ENCODE peak calls at places on chromosomes 6 and 20, in six cellular contexts. V is fibroblast of villous mesenchyme, W is ELR, E is NCI-H1436, S is A172, C is dorsolateral prefrontal cortex. T is an unnamed sample.

GRCh38 chr6:116352515-116353471 is 18.0 kb upstream of the DSE start:
- DNase-seq in V (peak), S (no peak), W (no peak), E (no peak), C (no peak), T (no peak)

GRCh38 chr6:64255000-64255399 is 619.4 kb downstream of the PHF3 start:
- DNase-seq in S (no peak), W (no peak), V (no peak), E (no peak), C (no peak), T (no peak)

GRCh38 chr6:33088931-33089640 is 13.3 kb downstream of the HLA-DPB1 start:
- DNase-seq in C (no peak), S (no peak), E (no peak), V (peak), W (peak), T (no peak)

GRCh38 chr6:137081997-137082396 is 37.2 kb upstream of the IL20RA start:
- DNase-seq in S (no peak), V (no peak), W (no peak), E (no peak), C (no peak), T (no peak)

GRCh38 chr6:111211411-111212030 is 124.2 kb downstream of the SLC16A10 start:
- DNase-seq in W (no peak), C (peak), S (no peak), E (no peak), V (no peak), T (no peak)

GRCh38 chr6:116840091-116840490 is 11.2 kb upstream of the GPRC6A start:
- DNase-seq in C (no peak), E (no peak), W (peak), S (peak), V (peak), T (no peak)

GRCh38 chr20:43710370-43711044 is 16.3 kb downstream of the GTSF1L start:
- DNase-seq in V (no peak), W (no peak), E (no peak), S (no peak), C (no peak), T (no peak)

GRCh38 chr20:34302312-34302722 is 838 bp downstream of the AHCY start:
- DNase-seq in V (peak), W (peak), C (no peak), S (no peak), E (no peak), T (no peak)

GRCh38 chr20:9903048-9903651 is 64.3 kb upstream of the PAK5 start:
- DNase-seq in E (no peak), V (no peak), C (no peak), W (peak), S (no peak), T (no peak)

GRCh38 chr6:101811108-101811507 is 417.6 kb downstream of the GRIK2 start:
- DNase-seq in C (no peak), V (no peak), E (no peak), W (no peak), S (no peak), T (no peak)

GRCh38 chr20:50510706-50511401 is 671 bp downstream of the PTPN1 start:
- DNase-seq in C (no peak), E (no peak), W (peak), V (no peak), S (no peak), T (no peak)

GRCh38 chr6:100913400-100914276 is 32.5 kb upstream of the ASCC3 start:
- DNase-seq in W (no peak), V (peak), E (peak), S (no peak), C (no peak), T (no peak)

GRCh38 chr20:37284691-37285124 is 4.7 kb upstream of the MANBAL start:
- DNase-seq in E (no peak), W (no peak), S (no peak), C (no peak), V (no peak), T (no peak)

GRCh38 chr6:30357678-30358339 is 12.9 kb downstream of the RPP21 start:
- DNase-seq in W (peak), C (peak), S (peak), V (peak), E (peak), T (peak)

GRCh38 chr20:22560817-22561216 is 23.6 kb downstream of the FOXA2 start:
- DNase-seq in S (no peak), V (no peak), E (no peak), C (no peak), W (no peak), T (no peak)

GRCh38 chr20:59515013-59515905 is 89.1 kb upstream of the PHACTR3 start:
- DNase-seq in S (peak), W (peak), C (peak), V (peak), E (no peak), T (no peak)

GRCh38 chr6:37324131-37325033 is 29.4 kb upstream of the RNF8 start:
- DNase-seq in V (no peak), W (peak), E (no peak), C (no peak), S (peak), T (no peak)